ENCODE peak calls at places on chromosome 2, in four cellular contexts. I is mammary epithelial cell, W is DND-41, K is HCT116. T is an unnamed sample.

GRCh38 chr2:159199751-159200465 is 86.6 kb downstream of the WDSUB1 start:
- DNase-seq in K (no peak), W (no peak), I (no peak), T (no peak)

GRCh38 chr2:30022444-30023071 is 101.2 kb upstream of the ALK start:
- DNase-seq in K (no peak), I (no peak), W (no peak), T (no peak)

GRCh38 chr2:207394812-207395534 is 134.8 kb upstream of the CREB1 start:
- DNase-seq in W (no peak), I (peak), K (peak), T (peak)

GRCh38 chr2:29206941-29207340 is 91.7 kb downstream of the CLIP4 start:
- DNase-seq in K (no peak), I (no peak), W (no peak), T (no peak)

GRCh38 chr2:39942970-39943369 is 163.9 kb upstream of the THUMPD2 start:
- DNase-seq in W (no peak), I (peak), K (no peak), T (no peak)

GRCh38 chr2:1498176-1498575 is 84.9 kb downstream of the TPO start:
- DNase-seq in W (no peak), K (no peak), I (no peak), T (no peak)

GRCh38 chr2:149291881-149292280 is 38.5 kb upstream of the LYPD6 start:
- DNase-seq in W (no peak), I (no peak), K (no peak), T (no peak)

GRCh38 chr2:12982149-12982584 is 265.4 kb downstream of the TRIB2 start:
- DNase-seq in I (no peak), W (no peak), K (no peak), T (peak)

GRCh38 chr2:84807063-84807485 is 73.8 kb downstream of the TRABD2A start:
- DNase-seq in K (peak), I (peak), W (no peak), T (peak)

GRCh38 chr2:120907822-120908221 is 172.2 kb downstream of the GLI2 start:
- DNase-seq in W (no peak), I (no peak), K (no peak), T (peak)

GRCh38 chr2:27705851-27706622 is 42.3 kb downstream of the SLC4A1AP start:
- DNase-seq in K (peak), W (no peak), I (peak), T (peak)

GRCh38 chr2:126761256-126761980 is 105.5 kb downstream of the GYPC start:
- DNase-seq in K (no peak), I (no peak), W (no peak), T (no peak)

GRCh38 chr2:23379220-23379695 is 5.7 kb upstream of the KLHL29 start:
- DNase-seq in I (no peak), K (no peak), W (no peak), T (no peak)

GRCh38 chr2:23381084-23381483 is 3.9 kb upstream of the KLHL29 start:
- DNase-seq in K (peak), I (peak), W (no peak), T (peak)

GRCh38 chr2:23378496-23378895 is 6.5 kb upstream of the KLHL29 start:
- DNase-seq in W (no peak), K (no peak), I (peak), T (no peak)

GRCh38 chr2:23381498-23381897 is 3.5 kb upstream of the KLHL29 start:
- DNase-seq in K (no peak), I (no peak), W (no peak), T (no peak)

GRCh38 chr2:23380562-23381065 is 4.4 kb upstream of the KLHL29 start:
- DNase-seq in W (peak), K (no peak), I (no peak), T (no peak)
- H2AFZ ChIP-seq in W (peak), K (peak), I (peak), T (no peak)

GRCh38 chr2:64327510-64328414 is 126.2 kb upstream of the LGALSL start:
- DNase-seq in I (no peak), K (no peak), W (peak), T (peak)
- H2AFZ ChIP-seq in I (no peak), K (no peak), W (no peak), T (peak)

DNA sequence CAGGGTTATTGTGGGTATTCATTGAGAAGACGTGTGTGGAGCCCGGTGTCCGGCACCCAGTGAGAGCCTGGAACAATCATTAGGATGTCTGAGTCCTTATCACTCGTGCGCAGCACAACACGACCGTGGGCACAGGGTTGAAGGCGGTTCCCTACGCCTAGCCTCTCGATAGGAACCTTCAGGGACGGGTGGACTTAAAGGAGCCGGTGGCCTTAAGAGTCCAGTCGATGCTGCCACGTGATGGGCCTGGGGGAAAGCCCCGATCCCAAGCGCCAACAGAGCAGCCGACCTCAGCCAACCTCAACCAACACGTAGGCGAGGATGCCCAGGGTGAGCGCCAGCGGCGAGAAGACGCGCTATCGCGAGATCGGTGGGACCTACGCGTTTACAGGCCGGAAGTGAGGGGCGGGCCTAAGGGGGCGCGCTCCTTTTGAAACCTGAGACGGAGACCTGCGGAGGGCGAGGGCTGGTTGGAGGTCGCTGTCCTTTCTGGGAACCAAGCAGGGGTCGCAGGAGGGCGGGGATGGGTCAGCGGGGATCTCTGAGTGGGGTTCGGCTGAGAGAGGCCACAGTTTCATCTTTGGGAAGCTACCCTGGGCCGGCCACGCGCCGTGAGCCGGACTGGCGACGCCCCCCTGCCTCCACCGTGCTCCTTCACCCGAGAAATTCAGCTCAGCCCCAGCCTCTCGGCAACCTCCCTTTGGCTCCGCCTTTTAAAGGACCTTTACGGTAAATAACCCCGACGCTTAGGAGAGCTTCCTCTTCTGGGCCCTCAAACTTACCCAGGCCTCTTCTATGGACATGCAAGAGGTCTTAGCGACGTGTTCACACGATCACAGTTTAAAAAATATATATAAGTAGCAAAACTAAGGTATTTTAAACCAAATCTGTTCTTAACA is 28.3 kb downstream of the WNT10A start:
- DNase-seq in I (peak), K (peak), W (no peak), T (peak)
- H2AFZ ChIP-seq in I (peak), K (peak), W (no peak), T (peak)

GRCh38 chr2:113129519-113130078 is 2.2 kb downstream of the IL1RN start:
- DNase-seq in I (no peak), W (no peak), K (no peak), T (no peak)
- H2AFZ ChIP-seq in I (no peak), W (no peak), K (no peak), T (no peak)

GRCh38 chr2:41903746-41904145 is 144.1 kb upstream of the PKDCC start:
- DNase-seq in K (no peak), W (no peak), I (no peak), T (peak)
- H2AFZ ChIP-seq in K (no peak), W (no peak), I (no peak), T (peak)